ENCODE peak calls at places on chromosomes 3 and 15, in ten cellular contexts. E, N, P, W, K, Y, X, T, F and B are unnamed samples.
A peak's percentile ranks its signal among the peaks of the same experiment; 100 is the strongest.

GRCh38 chr15:88539441-88539840 is 7.0 kb downstream of the DET1 start:
- DNase-seq in W (no peak), E (no peak), K (no peak), F (no peak), P (no peak), T (no peak), N (no peak), Y (no peak), X (no peak), B (no peak)

GRCh38 chr3:182149594-182149993 is 437.9 kb downstream of the SOX2 start:
- DNase-seq in P (no peak), X (no peak), W (no peak), T (no peak), Y (no peak), F (no peak), K (no peak), E (no peak), N (no peak), B (no peak)

GRCh38 chr3:26437678-26438077 is 184.9 kb upstream of the LRRC3B start:
- DNase-seq in E (no peak), N (no peak), Y (no peak), W (no peak), F (peak; percentile 63), P (no peak), T (peak; percentile 69), X (no peak), K (peak; percentile 50), B (no peak)

GRCh38 chr3:5001805-5002173 is 22.6 kb downstream of the BHLHE40 start:
- DNase-seq in K (no peak), Y (no peak), T (no peak), X (no peak), P (no peak), N (no peak), F (no peak), W (no peak), E (no peak), B (no peak)

GRCh38 chr15:70424937-70425411 is 327.3 kb upstream of the TLE3 start:
- DNase-seq in T (no peak), X (no peak), Y (no peak), K (no peak), P (no peak), E (peak; percentile 6), F (no peak), W (peak; percentile 16), N (no peak), B (no peak)

GRCh38 chr15:73723146-73723545 is 30.0 kb downstream of the INSYN1 start:
- DNase-seq in F (no peak), W (no peak), T (no peak), X (no peak), K (no peak), N (no peak), Y (no peak), P (no peak), E (no peak), B (no peak)

GRCh38 chr3:112303811-112304325 is 9.9 kb upstream of the SLC9C1 start:
- DNase-seq in K (peak; percentile 19), P (no peak), N (no peak), E (no peak), W (peak; percentile 48), T (peak; percentile 50), F (peak; percentile 34), X (no peak), Y (no peak), B (peak; percentile 53)

GRCh38 chr3:4996223-4996765 is 17.1 kb downstream of the BHLHE40 start:
- DNase-seq in W (no peak), E (no peak), N (no peak), P (no peak), T (no peak), Y (no peak), F (no peak), X (no peak), K (no peak), B (no peak)

GRCh38 chr3:181730364-181730763 is 18.6 kb downstream of the SOX2 start:
- DNase-seq in Y (no peak), X (no peak), T (no peak), W (no peak), K (no peak), E (no peak), N (no peak), F (no peak), P (no peak), B (no peak)

GRCh38 chr3:155252535-155252934 is 40.9 kb downstream of the STRIT1 start:
- DNase-seq in P (no peak), Y (no peak), E (no peak), N (no peak), W (no peak), X (no peak), T (peak; percentile 65), K (peak; percentile 93), F (peak; percentile 78), B (no peak)

GRCh38 chr3:107956991-107957467 is 133.8 kb downstream of the CD47 start:
- DNase-seq in T (no peak), X (no peak), P (no peak), Y (no peak), E (no peak), F (peak; percentile 73), N (no peak), K (peak; percentile 97), W (peak; percentile 82), B (no peak)

GRCh38 chr15:41125950-41126642 is 10.0 kb upstream of the INO80 start:
- DNase-seq in K (no peak), N (no peak), W (no peak), Y (no peak), X (no peak), T (no peak), E (no peak), P (no peak), F (no peak), B (no peak)

GRCh38 chr3:66335671-66336070 is 114.9 kb downstream of the SLC25A26 start:
- DNase-seq in F (no peak), K (no peak), Y (no peak), T (no peak), X (no peak), W (no peak), N (no peak), P (no peak), E (no peak), B (peak; percentile 55)

GRCh38 chr3:195094211-195094921 is 176.6 kb downstream of the XXYLT1 start:
- DNase-seq in X (peak; percentile 40), W (no peak), P (peak; percentile 69), T (no peak), F (no peak), K (no peak), N (no peak), E (no peak), Y (no peak), B (peak; percentile 32)

GRCh38 chr15:67967871-67968423 is 86.2 kb upstream of the PIAS1 start:
- DNase-seq in E (no peak), Y (no peak), N (peak; percentile 60), K (peak; percentile 50), X (peak; percentile 56), F (peak; percentile 46), T (peak; percentile 60), W (peak; percentile 88), P (peak; percentile 62), B (peak; percentile 91)

GRCh38 chr15:67125589-67126502 is 60.4 kb downstream of the SMAD3 start:
- DNase-seq in W (no peak), P (no peak), E (no peak), T (peak; percentile 100), K (peak; percentile 100), X (peak; percentile 72), N (no peak), Y (no peak), F (peak; percentile 100), B (no peak)

GRCh38 chr15:90580086-90580485 is 50.4 kb downstream of the CRTC3 start:
- DNase-seq in W (no peak), N (no peak), X (no peak), F (no peak), Y (no peak), E (no peak), T (no peak), K (no peak), P (no peak), B (no peak)

GRCh38 chr15:53458736-53459135 is 300.7 kb downstream of the WDR72 start:
- DNase-seq in E (no peak), P (no peak), X (no peak), Y (no peak), N (no peak), K (no peak), F (no peak), W (no peak), T (no peak), B (no peak)

GRCh38 chr3:69410301-69410700 is 24.4 kb upstream of the FRMD4B start:
- DNase-seq in K (peak; percentile 71), X (peak; percentile 72), Y (peak; percentile 33), T (peak; percentile 62), E (peak; percentile 57), F (peak; percentile 79), W (peak; percentile 34), P (peak; percentile 43), N (peak; percentile 2), B (peak; percentile 73)